ENCODE peak calls at places on chromosomes 11 and 22, in five cellular contexts. M is lung microvascular endothelial cell, Y is NCI-H2171 treated with DMSO at 0.1 percent for 48 hours, R is HFFc6, T is foreskin fibroblast. B is an unnamed sample.

GRCh38 chr11:72758690-72759389 is 6.6 kb upstream of the ARAP1 start:
- DNase-seq in Y (peak), M (no peak), R (no peak), T (peak), B (no peak)

GRCh38 chr22:30874431-30875370 is 93.9 kb downstream of the MORC2 start:
- DNase-seq in Y (no peak), R (no peak), T (no peak), M (no peak), B (no peak)

GRCh38 chr11:129279326-129280026 is 87.4 kb upstream of the ARHGAP32 start:
- DNase-seq in T (peak), M (peak), Y (peak), R (peak), B (peak)

GRCh38 chr11:114562166-114562916 is 2.7 kb upstream of the NXPE1 start:
- DNase-seq in R (peak), M (no peak), T (peak), Y (no peak), B (no peak)

GRCh38 chr11:130536106-130537040 is 87.9 kb downstream of the ADAMTS15 start:
- DNase-seq in M (no peak), R (no peak), T (no peak), Y (no peak), B (no peak)

GRCh38 chr11:125114518-125114917 is 3.1 kb upstream of the TMEM218 start:
- DNase-seq in T (no peak), R (no peak), Y (no peak), M (peak), B (no peak)

GRCh38 chr22:39973656-39974055 is 13.5 kb downstream of the TMA7B start:
- DNase-seq in M (no peak), T (no peak), R (no peak), Y (no peak), B (no peak)

GRCh38 chr22:43592470-43592869 is 180.7 kb downstream of the MPPED1 start:
- DNase-seq in Y (no peak), R (no peak), T (no peak), M (no peak), B (no peak)

GRCh38 chr11:26726960-26727359 is 5.1 kb upstream of the SLC5A12 start:
- DNase-seq in R (no peak), Y (no peak), T (no peak), M (no peak), B (no peak)

B was measured in gastrocnemius medialis.